ENCODE peak calls at places on chromosome 18, in seven cellular contexts. G is CD4-positive, alpha-beta T cell; U is GM23338; A is right atrium auricular region; F is right lobe of liver; N is AG09319; E is neural progenitor cell. Y is an unnamed sample.

GRCh38 chr18:9971313-9971920 is 57.6 kb downstream of the VAPA start:
- DNase-seq in G (peak; percentile 56), U (peak; percentile 84), A (peak; percentile 90), F (peak; percentile 73), N (peak; percentile 52), E (peak; percentile 83), Y (peak; percentile 60)

GRCh38 chr18:12035481-12035880 is 54.2 kb downstream of the IMPA2 start:
- DNase-seq in G (no peak), U (no peak), A (no peak), F (no peak), N (no peak), E (no peak), Y (no peak)

GRCh38 chr18:63367241-63367953 is 391 bp upstream of the KDSR start:
- DNase-seq in G (peak; percentile 71), U (peak; percentile 96), A (peak; percentile 92), F (peak; percentile 97), N (peak; percentile 96), E (peak; percentile 97), Y (peak; percentile 85)

GRCh38 chr18:32040936-32041335 is 22.3 kb downstream of the RNF125 start:
- DNase-seq in G (no peak), U (no peak), A (no peak), F (no peak), N (no peak), E (no peak), Y (no peak)

GRCh38 chr18:13910501-13910900 is 4.8 kb downstream of the MC2R start:
- DNase-seq in G (no peak), U (no peak), A (no peak), F (no peak), N (no peak), E (no peak), Y (no peak)

GRCh38 chr18:58321986-58322385 is 278.0 kb downstream of the NEDD4L start:
- DNase-seq in G (peak; percentile 29), U (peak; percentile 71), A (peak; percentile 93), F (peak; percentile 67), N (peak; percentile 65), E (peak; percentile 45), Y (no peak)

GRCh38 chr18:63258749-63259580 is 60.6 kb downstream of the BCL2 start:
- DNase-seq in G (no peak), U (no peak), A (no peak), F (no peak), N (no peak), E (no peak), Y (no peak)

GRCh38 chr18:62829936-62830335 is 114.6 kb downstream of the PHLPP1 start:
- DNase-seq in G (no peak), U (no peak), A (no peak), F (no peak), N (no peak), E (no peak), Y (no peak)

GRCh38 chr18:11994346-11994707 is 13.0 kb downstream of the IMPA2 start:
- DNase-seq in G (no peak), U (no peak), A (peak; percentile 83), F (no peak), N (peak; percentile 15), E (no peak), Y (no peak)

GRCh38 chr18:44796505-44797198 is 116.0 kb downstream of the SETBP1 start:
- DNase-seq in G (no peak), U (no peak), A (no peak), F (no peak), N (no peak), E (no peak), Y (no peak)

GRCh38 chr18:56522826-56523225 is 115.6 kb downstream of the TXNL1 start:
- DNase-seq in G (no peak), U (no peak), A (no peak), F (no peak), N (no peak), E (no peak), Y (no peak)

GRCh38 chr18:28425886-28426285 is 249.0 kb upstream of the CDH2 start:
- DNase-seq in G (no peak), U (no peak), A (no peak), F (no peak), N (no peak), E (no peak), Y (no peak)

GRCh38 chr18:10936211-10937053 is 212.9 kb downstream of the PIEZO2 start:
- DNase-seq in G (no peak), U (no peak), A (no peak), F (no peak), N (no peak), E (peak; percentile 17), Y (no peak)

GRCh38 chr18:39235118-39235719 is 1669.6 kb upstream of the CELF4 start:
- DNase-seq in G (no peak), U (no peak), A (no peak), F (no peak), N (no peak), E (no peak), Y (no peak)

GRCh38 chr18:74724186-74724585 is 126.5 kb downstream of the ZNF407 start:
- DNase-seq in G (no peak), U (no peak), A (no peak), F (no peak), N (no peak), E (no peak), Y (no peak)

GRCh38 chr18:48365965-48366364 is 43.2 kb downstream of the ZBTB7C start:
- DNase-seq in G (no peak), U (no peak), A (no peak), F (no peak), N (no peak), E (no peak), Y (no peak)

GRCh38 chr18:59416818-59417217 is 57.8 kb upstream of the LMAN1 start:
- DNase-seq in G (no peak), U (peak; percentile 25), A (no peak), F (no peak), N (no peak), E (no peak), Y (no peak)

GRCh38 chr18:22703883-22704626 is 229.1 kb upstream of the RBBP8 start:
- DNase-seq in G (no peak), U (peak; percentile 74), A (no peak), F (no peak), N (no peak), E (peak; percentile 66), Y (no peak)

GRCh38 chr18:13491138-13491537 is 235.2 kb downstream of the FAM210A start:
- DNase-seq in G (no peak), U (no peak), A (no peak), F (no peak), N (no peak), E (no peak), Y (no peak)

GRCh38 chr18:51020536-51020935 is 9.5 kb upstream of the SMAD4 start:
- DNase-seq in G (no peak), U (no peak), A (no peak), F (no peak), N (no peak), E (no peak), Y (no peak)

GRCh38 chr18:24014986-24015896 is 687 bp downstream of the TTC39C start:
- DNase-seq in G (no peak), U (peak; percentile 55), A (peak; percentile 77), F (peak; percentile 65), N (peak; percentile 93), E (peak; percentile 68), Y (peak; percentile 25)
- TF ChIP-seq CTCF in G (no peak), U (no peak), A (no peak), F (no peak), N (no peak), E (no peak), Y (no peak)

DNA sequence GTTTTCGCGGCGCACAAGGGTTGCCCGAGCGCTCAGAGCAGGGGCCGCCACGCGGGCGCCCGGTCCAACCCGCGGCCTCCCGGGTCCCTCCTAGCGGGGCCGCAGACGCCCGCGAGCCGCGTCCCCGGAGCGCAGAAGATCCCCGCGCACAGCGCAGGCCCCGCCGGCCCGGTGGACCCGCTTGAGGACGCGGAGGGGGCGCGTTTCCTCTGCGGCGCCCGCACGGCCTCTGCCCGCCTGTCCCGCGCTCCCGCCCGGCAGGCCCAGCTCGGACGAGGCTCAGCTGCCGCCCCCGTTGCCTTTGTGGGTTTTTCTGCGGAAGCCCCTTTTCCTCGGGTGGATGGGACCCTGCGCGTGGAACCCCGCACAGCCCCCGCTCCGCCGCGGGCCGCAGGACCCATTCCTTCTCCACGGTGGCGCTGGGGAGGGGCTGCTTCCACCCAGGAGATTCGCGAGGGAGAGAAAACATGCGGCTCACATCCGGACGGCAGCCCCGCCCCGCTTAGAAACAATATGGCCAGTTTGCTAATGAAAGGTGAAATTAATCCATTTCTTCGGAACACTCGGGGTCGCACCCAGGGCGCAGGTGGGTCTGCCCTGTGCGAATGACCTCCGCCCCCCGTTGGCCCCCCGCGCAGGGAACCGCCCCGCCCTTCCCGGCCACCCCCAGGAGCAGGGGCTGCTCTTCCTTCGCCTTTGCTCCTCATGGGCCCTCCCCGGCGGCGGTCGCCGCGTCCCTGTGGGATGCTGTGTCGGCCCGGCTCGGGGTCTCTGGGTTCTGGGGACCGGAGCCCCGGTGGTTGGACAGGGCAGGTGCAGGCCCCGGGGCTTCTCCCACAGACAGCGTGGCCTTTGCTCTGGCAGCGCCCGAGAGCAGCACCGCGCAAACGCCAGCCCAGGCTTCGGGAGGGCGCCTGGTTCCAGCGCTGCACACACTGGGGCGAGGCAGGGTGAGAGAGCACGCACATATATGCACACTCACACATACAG is 9.3 kb upstream of the KCNG2 start:
- DNase-seq in G (no peak), U (peak; percentile 76), A (no peak), F (no peak), N (no peak), E (peak; percentile 49), Y (no peak)
- TF ChIP-seq CTCF in G (no peak), U (peak; percentile 20), A (no peak), F (no peak), N (peak; percentile 5), E (peak; percentile 33), Y (peak; percentile 33)

DNA sequence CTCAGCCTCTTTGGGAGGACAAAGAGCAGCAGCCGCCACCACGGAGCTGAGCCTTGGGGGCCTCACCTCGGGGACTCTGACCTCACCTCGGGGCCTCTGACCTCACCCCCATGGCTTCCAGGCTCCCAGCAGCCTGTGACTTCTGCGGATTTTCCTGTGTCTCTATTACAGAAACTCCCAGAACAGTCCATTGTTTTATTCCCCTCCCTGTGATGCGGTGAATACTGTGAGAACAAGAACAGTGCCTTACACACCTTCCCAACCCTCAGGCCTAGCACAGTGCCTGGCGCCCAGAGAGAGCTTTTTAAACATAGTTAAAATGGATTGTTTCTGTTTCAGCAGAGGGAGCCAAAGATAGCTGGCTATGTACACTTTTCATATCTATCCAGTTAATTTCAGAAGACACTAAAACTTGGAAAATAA is 63.7 kb downstream of the MBP start:
- DNase-seq in G (no peak), U (no peak), A (no peak), F (peak; percentile 39), N (no peak), E (peak; percentile 43), Y (no peak)
- TF ChIP-seq CTCF in G (no peak), U (no peak), A (no peak), F (no peak), N (peak; percentile 9), E (no peak), Y (no peak)

DNA sequence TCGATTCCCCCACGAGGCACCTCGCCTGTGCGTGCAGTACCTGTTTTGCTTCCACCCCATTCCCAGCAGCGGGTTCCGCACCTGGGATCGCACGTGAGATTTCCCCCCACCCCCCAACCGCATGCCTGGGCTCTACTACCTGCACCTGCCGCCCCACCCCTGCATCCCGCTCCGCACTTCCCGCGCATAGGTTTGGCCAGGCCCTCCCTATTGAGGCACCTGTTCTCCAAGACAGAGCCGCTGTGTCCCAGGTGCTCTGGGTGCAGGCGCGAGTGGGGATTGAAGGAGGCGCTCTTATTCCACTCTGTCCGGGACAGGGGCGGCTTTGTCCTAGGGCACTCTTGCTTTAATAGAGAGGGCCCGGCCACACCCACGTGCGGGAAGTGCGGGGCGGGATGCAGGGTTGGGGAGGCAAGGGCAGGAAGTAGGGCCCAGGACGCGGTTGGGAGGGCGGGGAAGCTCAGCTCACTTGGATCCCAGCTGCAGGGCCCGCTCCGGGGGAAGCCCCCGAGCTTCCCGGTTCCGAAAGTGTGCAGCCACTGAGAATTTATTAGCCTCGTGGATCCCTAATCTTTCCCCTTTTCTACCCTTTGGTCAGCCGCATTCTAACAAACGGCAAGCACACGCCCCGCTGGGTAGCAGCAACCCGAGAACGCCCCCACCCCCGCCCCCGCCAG is 698 bp upstream of the MOCOS start:
- DNase-seq in G (no peak), U (peak; percentile 73), A (peak; percentile 55), F (peak; percentile 63), N (no peak), E (peak; percentile 43), Y (no peak)
- TF ChIP-seq CTCF in G (no peak), U (no peak), A (no peak), F (no peak), N (no peak), E (no peak), Y (no peak)

Y was measured in mesothelial cell of epicardium.